ENCODE peak calls at places on chromosomes 11 and 22, in ten cellular contexts. O, P, A, F, L, U, W, I, K and X are unnamed samples.

GRCh38 chr11:47356129-47356997 is 3.9 kb upstream of the MYBPC3 start:
- DNase-seq in O (no peak), P (no peak), A (no peak), F (no peak), L (no peak), U (no peak), W (no peak), I (no peak), K (no peak), X (no peak)

GRCh38 chr11:60625262-60625661 is 74.2 kb upstream of the MS4A8 start:
- DNase-seq in O (no peak), P (no peak), A (no peak), F (peak; percentile 59), L (no peak), U (no peak), W (no peak), I (no peak), K (no peak), X (peak; percentile 34)

GRCh38 chr11:92580931-92581330 is 356.3 kb downstream of the FAT3 start:
- DNase-seq in O (no peak), P (no peak), A (no peak), F (no peak), L (no peak), U (no peak), W (no peak), I (no peak), K (no peak), X (no peak)

GRCh38 chr11:94895971-94896370 is 77.4 kb downstream of the CWC15 start:
- DNase-seq in O (no peak), P (no peak), A (no peak), F (no peak), L (no peak), U (no peak), W (no peak), I (no peak), K (no peak), X (no peak)

GRCh38 chr11:128164090-128164741 is 423.1 kb downstream of the ETS1 start:
- DNase-seq in O (no peak), P (no peak), A (no peak), F (no peak), L (no peak), U (no peak), W (no peak), I (no peak), K (no peak), X (no peak)

GRCh38 chr11:126363706-126364245 is 8.3 kb downstream of the ST3GAL4 start:
- DNase-seq in O (no peak), P (no peak), A (no peak), F (no peak), L (no peak), U (no peak), W (peak; percentile 57), I (no peak), K (no peak), X (no peak)

GRCh38 chr11:831132-831864 is 1.5 kb upstream of the CD151 start:
- DNase-seq in O (no peak), P (no peak), A (no peak), F (peak; percentile 27), L (no peak), U (no peak), W (no peak), I (no peak), K (no peak), X (no peak)

GRCh38 chr11:2123628-2123960 is 15.6 kb downstream of the IGF2 start:
- DNase-seq in O (no peak), P (no peak), A (no peak), F (no peak), L (no peak), U (no peak), W (no peak), I (no peak), K (no peak), X (no peak)

GRCh38 chr22:46073683-46074504 is 76.4 kb upstream of the PPARA start:
- DNase-seq in O (peak; percentile 14), P (peak; percentile 46), A (peak; percentile 37), F (peak; percentile 55), L (peak; percentile 50), U (no peak), W (peak; percentile 68), I (no peak), K (peak; percentile 38), X (peak; percentile 43)

GRCh38 chr11:75287579-75287978 is 47.0 kb downstream of the TPBGL start:
- DNase-seq in O (no peak), P (no peak), A (no peak), F (no peak), L (no peak), U (no peak), W (no peak), I (no peak), K (no peak), X (no peak)
- H3K4me1 ChIP-seq in O (no peaks in the 10 kb centered on the region), P (no peaks in the 10 kb centered on the region), A (no peaks in the 10 kb centered on the region), F (no peaks in the 10 kb centered on the region), L (no peaks in the 10 kb centered on the region), U (no peaks in the 10 kb centered on the region), W (no peaks in the 10 kb centered on the region), I (peaks cover 45% of the 10 kb centered on the region), K (no peaks in the 10 kb centered on the region), X (peaks cover 44% of the 10 kb centered on the region)

GRCh38 chr11:69217276-69218105 is 61.8 kb downstream of the SMIM38 start:
- DNase-seq in O (no peak), P (peak; percentile 8), A (peak; percentile 47), F (no peak), L (peak; percentile 31), U (no peak), W (peak; percentile 52), I (no peak), K (peak; percentile 2), X (peak; percentile 67)

GRCh38 chr11:69213964-69214363 is 58.2 kb downstream of the SMIM38 start:
- DNase-seq in O (no peak), P (no peak), A (no peak), F (no peak), L (no peak), U (no peak), W (no peak), I (no peak), K (no peak), X (no peak)

GRCh38 chr11:69216609-69217008 is 60.9 kb downstream of the SMIM38 start:
- DNase-seq in O (no peak), P (peak; percentile 7), A (no peak), F (peak; percentile 0), L (no peak), U (no peak), W (peak; percentile 48), I (no peak), K (no peak), X (peak; percentile 8)

GRCh38 chr11:69215216-69215615 is 59.5 kb downstream of the SMIM38 start:
- DNase-seq in O (no peak), P (peak; percentile 3), A (no peak), F (peak; percentile 6), L (no peak), U (no peak), W (no peak), I (no peak), K (no peak), X (peak; percentile 9)

GRCh38 chr11:69215784-69216415 is 60.2 kb downstream of the SMIM38 start:
- DNase-seq in O (no peak), P (peak; percentile 7), A (no peak), F (no peak), L (no peak), U (peak; percentile 57), W (no peak), I (no peak), K (no peak), X (peak; percentile 27)
- TF ChIP-seq POLR2A in O (no peak), P (no peak), A (no peak), F (no peak), L (no peak), U (no peak), W (no peak), I (no peak), K (no peak), X (no peak)

DNA sequence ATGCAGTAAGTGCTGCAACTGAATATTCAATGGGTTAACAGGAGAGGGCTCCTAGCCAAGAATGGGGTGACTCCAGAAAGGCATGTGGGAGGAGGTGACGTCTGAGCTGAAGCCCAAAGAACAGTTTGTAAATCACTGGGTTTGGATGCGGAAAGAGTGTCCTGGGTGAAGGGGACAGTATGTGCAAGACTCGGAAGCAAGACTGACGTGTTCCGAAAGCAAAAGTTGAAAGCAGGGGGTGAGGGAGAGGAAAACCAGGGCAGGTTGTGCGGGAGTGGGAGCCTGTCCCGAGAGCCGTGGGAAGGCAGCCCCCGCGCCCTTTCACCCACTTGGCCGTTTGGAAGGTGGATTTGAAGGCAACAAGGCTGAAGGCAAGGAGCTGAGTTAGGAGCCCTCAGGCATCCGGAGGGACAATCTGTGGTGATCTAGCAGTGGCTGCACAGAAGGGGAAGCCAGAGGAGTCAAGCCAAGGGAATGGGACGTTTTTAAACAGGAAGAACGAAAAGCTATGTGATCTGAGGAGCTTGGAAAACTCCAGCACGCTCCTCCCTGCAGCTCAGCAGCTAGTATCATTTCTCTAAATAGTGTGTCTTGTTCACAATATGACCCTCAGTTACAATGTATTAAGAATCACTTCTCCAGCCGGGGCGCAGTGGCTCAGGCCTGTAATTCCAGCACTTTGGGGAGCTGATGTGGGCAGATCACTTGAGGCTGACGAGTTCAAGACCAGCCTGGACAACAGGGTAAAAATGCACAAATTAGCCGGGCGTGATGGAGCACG is 7.7 kb downstream of the SLC25A18 start:
- DNase-seq in O (peak; percentile 33), P (peak; percentile 81), A (peak; percentile 63), F (peak; percentile 52), L (peak; percentile 76), U (no peak), W (peak; percentile 93), I (peak; percentile 96), K (peak; percentile 69), X (peak; percentile 67)
- H3K27ac ChIP-seq in O (peak overlapping the region; percentile 94), P (peak overlapping the region; percentile 92), A (peak overlapping the region; percentile 96), F (peak overlapping the region; percentile 47), L (peak overlapping the region; percentile 85), U (no peak overlapping the region), W (peak overlapping the region; percentile 84), I (peak overlapping the region; percentile 93), K (peak overlapping the region; percentile 26), X (peak overlapping the region; percentile 67)

GRCh38 chr11:61771195-61771894 is 18.9 kb downstream of the MYRF start:
- DNase-seq in O (no peak), P (no peak), A (no peak), F (no peak), L (no peak), U (no peak), W (no peak), I (no peak), K (no peak), X (no peak)
- H3K4me1 ChIP-seq in O (no peaks in the 10 kb centered on the region), P (peaks cover 15% of the 10 kb centered on the region), A (no peaks in the 10 kb centered on the region), F (peaks cover 35% of the 10 kb centered on the region), L (peaks cover 3% of the 10 kb centered on the region), U (peaks cover 62% of the 10 kb centered on the region), W (no peaks in the 10 kb centered on the region), I (peaks cover 7% of the 10 kb centered on the region), K (peaks cover 3% of the 10 kb centered on the region), X (peaks cover 83% of the 10 kb centered on the region)

GRCh38 chr11:62600367-62601113 is 1.1 kb downstream of the MTA2 start:
- DNase-seq in O (no peak), P (peak; percentile 32), A (no peak), F (no peak), L (no peak), U (no peak), W (no peak), I (no peak), K (no peak), X (no peak)
- TF ChIP-seq POLR2A in O (no peak), P (no peak), A (no peak), F (no peak), L (no peak), U (no peak), W (no peak), I (no peak), K (no peak), X (no peak)

GRCh38 chr11:65652511-65653228 is 10.0 kb downstream of the RELA start:
- DNase-seq in O (peak; percentile 87), P (peak; percentile 91), A (peak; percentile 98), F (peak; percentile 92), L (peak; percentile 96), U (peak; percentile 97), W (peak; percentile 96), I (peak; percentile 98), K (peak; percentile 95), X (peak; percentile 95)
- H3K27ac ChIP-seq in O (peak overlapping the region; percentile 91), P (peak overlapping the region; percentile 98), A (peak overlapping the region; percentile 97), F (peak overlapping the region; percentile 74), L (peak overlapping the region; percentile 96), U (peak overlapping the region; percentile 92), W (peak overlapping the region; percentile 94), I (peak overlapping the region; percentile 91), K (peak overlapping the region; percentile 98), X (peak overlapping the region; percentile 91)